ENCODE peak calls at places on chromosomes 5 and 9, in five cellular contexts. One of them, this sample, is unnamed. For H3K9me3 and H3K4me1, the result is how much of the 10 kb centered on the place peaks cover.

GRCh38 chr5:133878236-133878555 is 90.2 kb downstream of the C5orf15 start:
- DNase-seq in A549: no peak
- DNase-seq in HCT116: no peak
- DNase-seq in heart right ventricle: no peak
- DNase-seq in BE2C: no peak
- DNase-seq in this sample: no peak

GRCh38 chr5:141945511-141946024 is 12.4 kb downstream of the PCDH12 start:
- DNase-seq in A549: no peak
- DNase-seq in HCT116: no peak
- DNase-seq in heart right ventricle: peak
- DNase-seq in BE2C: no peak
- DNase-seq in this sample: no peak

GRCh38 chr5:57745676-57746075 is 263.1 kb upstream of the ACTBL2 start:
- DNase-seq in A549: no peak
- DNase-seq in HCT116: no peak
- DNase-seq in heart right ventricle: no peak
- DNase-seq in BE2C: no peak
- DNase-seq in this sample: no peak

GRCh38 chr9:12923472-12924009 is 148.7 kb downstream of the LURAP1L start:
- DNase-seq in A549: no peak
- DNase-seq in HCT116: no peak
- DNase-seq in heart right ventricle: no peak
- DNase-seq in BE2C: no peak
- DNase-seq in this sample: no peak

GRCh38 chr5:79517601-79518000 is 3.7 kb upstream of the HOMER1 start:
- DNase-seq in A549: no peak
- DNase-seq in HCT116: no peak
- DNase-seq in heart right ventricle: no peak
- DNase-seq in BE2C: no peak
- DNase-seq in this sample: no peak

GRCh38 chr5:65506961-65507360 is 25.2 kb upstream of the ADAMTS6 start:
- DNase-seq in A549: no peak
- DNase-seq in HCT116: no peak
- DNase-seq in heart right ventricle: no peak
- DNase-seq in BE2C: no peak
- DNase-seq in this sample: no peak

GRCh38 chr9:22742401-22742800 is 295.8 kb downstream of the DMRTA1 start:
- DNase-seq in A549: no peak
- DNase-seq in HCT116: no peak
- DNase-seq in heart right ventricle: no peak
- DNase-seq in BE2C: no peak
- DNase-seq in this sample: no peak

GRCh38 chr5:60883229-60883628 is 39.2 kb upstream of the ELOVL7 start:
- DNase-seq in A549: peak
- DNase-seq in HCT116: peak
- DNase-seq in heart right ventricle: no peak
- DNase-seq in BE2C: no peak
- DNase-seq in this sample: no peak

GRCh38 chr5:37132646-37133045 is 116.5 kb downstream of the CPLANE1 start:
- DNase-seq in A549: no peak
- DNase-seq in HCT116: no peak
- DNase-seq in heart right ventricle: no peak
- DNase-seq in BE2C: no peak
- DNase-seq in this sample: no peak

GRCh38 chr5:132797651-132798050 is 15.5 kb upstream of the SOWAHA start:
- DNase-seq in A549: no peak
- DNase-seq in HCT116: no peak
- DNase-seq in heart right ventricle: no peak
- DNase-seq in BE2C: no peak
- DNase-seq in this sample: no peak

GRCh38 chr5:173671121-173671949 is 54.9 kb upstream of the BOD1 start:
- DNase-seq in A549: no peak
- DNase-seq in HCT116: no peak
- DNase-seq in heart right ventricle: peak
- DNase-seq in BE2C: peak
- DNase-seq in this sample: no peak

DNA sequence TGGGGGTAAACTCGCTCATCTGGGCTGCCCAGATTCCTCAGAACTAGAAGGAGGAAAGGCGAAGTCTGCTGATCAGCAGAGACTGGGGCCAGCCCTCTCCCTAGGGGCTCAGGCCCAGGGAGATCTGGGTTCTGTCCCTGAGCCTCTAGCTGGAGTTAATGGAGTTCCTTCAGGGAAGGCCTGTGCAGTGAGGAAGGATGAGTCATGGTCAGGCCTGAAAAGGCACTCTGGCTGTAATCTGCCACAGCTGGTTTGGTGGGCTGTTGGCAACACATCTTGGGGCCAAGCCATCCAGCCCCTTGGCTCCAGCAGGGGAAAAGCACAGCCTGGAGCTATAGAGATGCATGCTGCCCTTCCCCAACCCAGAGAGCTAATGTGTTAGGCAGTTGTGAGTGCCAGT is 459.6 kb downstream of the PRELID2 start:
- DNase-seq in A549: no peak
- DNase-seq in HCT116: no peak
- DNase-seq in heart right ventricle: no peak
- DNase-seq in BE2C: no peak
- DNase-seq in this sample: no peak
- H3K9me3 ChIP-seq in A549: under half
- H3K9me3 ChIP-seq in HCT116: under half
- H3K9me3 ChIP-seq in heart right ventricle: under half
- H3K9me3 ChIP-seq in BE2C: under half
- H3K9me3 ChIP-seq in this sample: under half

DNA sequence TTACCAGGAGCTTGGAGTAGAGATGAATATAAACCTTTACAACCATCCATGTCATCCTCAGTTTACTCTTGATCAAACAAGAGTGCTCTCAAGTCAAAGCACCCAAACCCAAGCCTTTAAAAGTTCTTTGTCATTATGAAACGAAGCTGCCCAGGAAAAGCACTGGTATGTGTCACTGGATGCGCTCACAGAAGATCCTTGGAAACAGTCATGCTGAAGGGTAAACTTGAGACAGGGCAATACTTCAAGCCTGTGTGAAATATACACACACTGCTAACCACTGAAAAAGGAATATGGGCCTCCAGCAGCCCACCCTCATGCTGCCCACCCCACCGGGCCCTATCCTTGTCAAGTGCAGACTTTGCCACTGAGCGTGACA is 84.5 kb downstream of the PRRT1B start:
- DNase-seq in A549: no peak
- DNase-seq in HCT116: no peak
- DNase-seq in heart right ventricle: no peak
- DNase-seq in BE2C: no peak
- DNase-seq in this sample: no peak
- H3K4me1 ChIP-seq in A549: under half
- H3K4me1 ChIP-seq in HCT116: under half
- H3K4me1 ChIP-seq in heart right ventricle: under half
- H3K4me1 ChIP-seq in BE2C: under half
- H3K4me1 ChIP-seq in this sample: under half

DNA sequence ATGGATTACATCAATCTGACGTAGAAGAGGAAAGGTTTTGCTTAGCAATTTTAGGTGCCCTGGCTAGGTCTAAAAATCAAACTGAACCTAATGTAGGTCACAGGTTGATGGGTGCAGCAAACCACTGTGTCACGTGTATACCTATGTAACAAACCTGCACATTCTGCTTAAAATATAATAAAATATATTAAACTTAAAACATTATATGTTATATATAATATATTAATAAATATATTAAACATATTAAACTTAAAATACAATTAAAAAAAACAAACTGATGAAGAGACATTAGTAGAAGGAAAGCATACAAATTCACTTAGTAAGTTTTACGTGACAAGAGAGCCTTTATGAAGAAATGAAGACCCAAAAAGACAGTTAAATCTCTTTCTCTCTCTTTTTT is 51.7 kb upstream of the FBXL17 start:
- DNase-seq in A549: no peak
- DNase-seq in HCT116: no peak
- DNase-seq in heart right ventricle: no peak
- DNase-seq in BE2C: no peak
- DNase-seq in this sample: no peak
- H3K4me3 ChIP-seq in A549: no peak
- H3K4me3 ChIP-seq in HCT116: no peak
- H3K4me3 ChIP-seq in heart right ventricle: no peak
- H3K4me3 ChIP-seq in BE2C: no peak
- H3K4me3 ChIP-seq in this sample: no peak

DNA sequence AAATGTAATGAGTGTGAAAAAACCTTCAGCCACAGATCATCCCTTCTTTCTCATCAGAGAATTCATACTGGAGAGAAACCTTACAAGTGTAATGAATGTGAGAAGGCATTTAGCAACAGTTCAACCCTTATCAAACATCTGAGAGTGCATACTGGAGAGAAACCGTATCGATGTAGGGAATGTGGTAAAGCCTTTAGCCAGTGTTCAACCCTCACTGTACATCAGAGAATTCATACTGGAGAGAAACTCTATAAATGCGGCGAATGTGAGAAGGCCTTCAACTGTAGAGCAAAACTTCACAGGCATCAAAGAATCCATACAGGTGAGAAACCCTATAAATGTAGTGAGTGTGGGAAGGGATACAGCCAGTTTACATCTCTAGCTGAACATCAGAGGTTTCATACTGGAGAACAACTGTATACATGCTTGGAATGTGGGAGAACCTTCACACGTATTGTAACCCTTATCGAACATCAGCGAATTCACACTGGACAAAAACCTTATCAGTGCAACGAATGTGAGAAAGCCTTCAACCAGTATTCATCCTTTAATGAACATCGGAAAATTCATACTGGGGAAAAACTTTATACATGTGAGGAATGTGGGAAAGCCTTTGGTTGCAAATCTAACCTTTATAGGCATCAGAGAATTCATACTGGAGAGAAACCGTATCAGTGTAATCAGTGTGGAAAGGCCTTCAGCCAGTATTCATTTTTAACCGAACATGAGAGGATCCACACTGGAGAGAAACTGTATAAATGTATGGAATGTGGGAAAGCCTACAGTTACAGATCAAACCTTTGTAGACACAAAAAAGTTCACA is 19.2 kb downstream of the ZNF354C start:
- DNase-seq in A549: no peak
- DNase-seq in HCT116: no peak
- DNase-seq in heart right ventricle: no peak
- DNase-seq in BE2C: no peak
- DNase-seq in this sample: no peak
- H3K9me3 ChIP-seq in A549: half or more
- H3K9me3 ChIP-seq in HCT116: under half
- H3K9me3 ChIP-seq in heart right ventricle: half or more
- H3K9me3 ChIP-seq in BE2C: under half
- H3K9me3 ChIP-seq in this sample: under half

GRCh38 chr9:127185181-127185580 is 62.7 kb upstream of the ANGPTL2 start:
- DNase-seq in A549: no peak
- DNase-seq in HCT116: no peak
- DNase-seq in heart right ventricle: no peak
- DNase-seq in BE2C: no peak
- DNase-seq in this sample: no peak

GRCh38 chr9:127187231-127187956 is 65.0 kb upstream of the ANGPTL2 start:
- DNase-seq in A549: peak
- DNase-seq in HCT116: peak
- DNase-seq in heart right ventricle: no peak
- DNase-seq in BE2C: no peak
- DNase-seq in this sample: no peak

GRCh38 chr9:127188396-127188795 is 66.0 kb upstream of the ANGPTL2 start:
- DNase-seq in A549: no peak
- DNase-seq in HCT116: no peak
- DNase-seq in heart right ventricle: no peak
- DNase-seq in BE2C: no peak
- DNase-seq in this sample: no peak

GRCh38 chr9:127185931-127186781 is 63.7 kb upstream of the ANGPTL2 start:
- DNase-seq in A549: no peak
- DNase-seq in HCT116: no peak
- DNase-seq in heart right ventricle: peak
- DNase-seq in BE2C: no peak
- DNase-seq in this sample: no peak

GRCh38 chr9:127186799-127187198 is 64.4 kb upstream of the ANGPTL2 start:
- DNase-seq in A549: no peak
- DNase-seq in HCT116: no peak
- DNase-seq in heart right ventricle: no peak
- DNase-seq in BE2C: no peak
- DNase-seq in this sample: no peak
- H3K4me1 ChIP-seq in A549: under half
- H3K4me1 ChIP-seq in HCT116: under half
- H3K4me1 ChIP-seq in heart right ventricle: half or more
- H3K4me1 ChIP-seq in BE2C: under half
- H3K4me1 ChIP-seq in this sample: under half